ENCODE peak calls at places on chromosomes 11 and 22, in seven cellular contexts. One of them, this sample, is unnamed.
A peak's percentile ranks its signal among the peaks of the same experiment; 100 is the strongest.

GRCh38 chr11:83068573-83068972 is 3.1 kb downstream of the RAB30 start:
- DNase-seq in breast epithelium: no peak
- DNase-seq in heart left ventricle: no peak
- DNase-seq in body of pancreas: no peak
- DNase-seq in IMR-90: no peak
- DNase-seq in esophagus muscularis mucosa: no peak
- DNase-seq in ovary: no peak
- DNase-seq in this sample: no peak

GRCh38 chr11:2803186-2804057 is 82.2 kb downstream of the CDKN1C start:
- DNase-seq in breast epithelium: peak; percentile 79
- DNase-seq in heart left ventricle: peak; percentile 20
- DNase-seq in body of pancreas: peak; percentile 8
- DNase-seq in IMR-90: no peak
- DNase-seq in esophagus muscularis mucosa: no peak
- DNase-seq in ovary: peak; percentile 9
- DNase-seq in this sample: peak; percentile 1

GRCh38 chr22:46088541-46089311 is 61.6 kb upstream of the PPARA start:
- DNase-seq in breast epithelium: peak; percentile 85
- DNase-seq in heart left ventricle: peak; percentile 75
- DNase-seq in body of pancreas: peak; percentile 65
- DNase-seq in IMR-90: peak; percentile 64
- DNase-seq in esophagus muscularis mucosa: no peak
- DNase-seq in ovary: peak; percentile 50
- DNase-seq in this sample: peak; percentile 87

GRCh38 chr11:134678152-134678551 is 266.1 kb upstream of the B3GAT1 start:
- DNase-seq in breast epithelium: no peak
- DNase-seq in heart left ventricle: no peak
- DNase-seq in body of pancreas: no peak
- DNase-seq in IMR-90: no peak
- DNase-seq in esophagus muscularis mucosa: peak; percentile 55
- DNase-seq in ovary: no peak
- DNase-seq in this sample: no peak

GRCh38 chr11:7513210-7514098 is at the start of gene PPFIBP2:
- DNase-seq in breast epithelium: peak; percentile 77
- DNase-seq in heart left ventricle: peak; percentile 85
- DNase-seq in body of pancreas: peak; percentile 84
- DNase-seq in IMR-90: peak; percentile 47
- DNase-seq in esophagus muscularis mucosa: peak; percentile 95
- DNase-seq in ovary: peak; percentile 81
- DNase-seq in this sample: peak; percentile 77

GRCh38 chr11:2122907-2123627 is 16.1 kb downstream of the IGF2 start:
- DNase-seq in breast epithelium: no peak
- DNase-seq in heart left ventricle: peak; percentile 16
- DNase-seq in body of pancreas: no peak
- DNase-seq in IMR-90: no peak
- DNase-seq in esophagus muscularis mucosa: no peak
- DNase-seq in ovary: no peak
- DNase-seq in this sample: no peak

GRCh38 chr11:116641561-116642045 is 131.2 kb downstream of the BUD13 start:
- DNase-seq in breast epithelium: no peak
- DNase-seq in heart left ventricle: no peak
- DNase-seq in body of pancreas: peak; percentile 60
- DNase-seq in IMR-90: no peak
- DNase-seq in esophagus muscularis mucosa: peak; percentile 72
- DNase-seq in ovary: no peak
- DNase-seq in this sample: peak; percentile 18

GRCh38 chr11:15412054-15412453 is 297.3 kb downstream of the INSC start:
- DNase-seq in breast epithelium: no peak
- DNase-seq in heart left ventricle: no peak
- DNase-seq in body of pancreas: no peak
- DNase-seq in IMR-90: no peak
- DNase-seq in esophagus muscularis mucosa: no peak
- DNase-seq in ovary: no peak
- DNase-seq in this sample: no peak

GRCh38 chr11:113241190-113242051 is 73.0 kb upstream of the TTC12 start:
- DNase-seq in breast epithelium: no peak
- DNase-seq in heart left ventricle: no peak
- DNase-seq in body of pancreas: no peak
- DNase-seq in IMR-90: peak; percentile 1
- DNase-seq in esophagus muscularis mucosa: no peak
- DNase-seq in ovary: no peak
- DNase-seq in this sample: no peak

GRCh38 chr22:22890085-22890484 is 2.5 kb downstream of the IGLL5 start:
- DNase-seq in breast epithelium: no peak
- DNase-seq in heart left ventricle: no peak
- DNase-seq in body of pancreas: no peak
- DNase-seq in IMR-90: no peak
- DNase-seq in esophagus muscularis mucosa: no peak
- DNase-seq in ovary: no peak
- DNase-seq in this sample: no peak

GRCh38 chr11:8199676-8200075 is 30.9 kb upstream of the RIC3 start:
- DNase-seq in breast epithelium: no peak
- DNase-seq in heart left ventricle: no peak
- DNase-seq in body of pancreas: no peak
- DNase-seq in IMR-90: no peak
- DNase-seq in esophagus muscularis mucosa: no peak
- DNase-seq in ovary: no peak
- DNase-seq in this sample: no peak

GRCh38 chr11:125085301-125086081 is 22.4 kb downstream of the SLC37A2 start:
- DNase-seq in breast epithelium: no peak
- DNase-seq in heart left ventricle: no peak
- DNase-seq in body of pancreas: no peak
- DNase-seq in IMR-90: no peak
- DNase-seq in esophagus muscularis mucosa: no peak
- DNase-seq in ovary: no peak
- DNase-seq in this sample: no peak

GRCh38 chr22:46589141-46589748 is 30.9 kb upstream of the GRAMD4 start:
- DNase-seq in breast epithelium: no peak
- DNase-seq in heart left ventricle: peak; percentile 26
- DNase-seq in body of pancreas: no peak
- DNase-seq in IMR-90: no peak
- DNase-seq in esophagus muscularis mucosa: no peak
- DNase-seq in ovary: no peak
- DNase-seq in this sample: no peak

GRCh38 chr11:126978155-126978554 is 22.4 kb downstream of the KIRREL3 start:
- DNase-seq in breast epithelium: no peak
- DNase-seq in heart left ventricle: no peak
- DNase-seq in body of pancreas: no peak
- DNase-seq in IMR-90: no peak
- DNase-seq in esophagus muscularis mucosa: no peak
- DNase-seq in ovary: no peak
- DNase-seq in this sample: no peak

GRCh38 chr11:60734271-60734670 is 9.8 kb downstream of the MS4A18 start:
- DNase-seq in breast epithelium: no peak
- DNase-seq in heart left ventricle: no peak
- DNase-seq in body of pancreas: no peak
- DNase-seq in IMR-90: no peak
- DNase-seq in esophagus muscularis mucosa: no peak
- DNase-seq in ovary: no peak
- DNase-seq in this sample: no peak

GRCh38 chr11:27485930-27486773 is 13.6 kb upstream of the LGR4 start:
- DNase-seq in breast epithelium: no peak
- DNase-seq in heart left ventricle: no peak
- DNase-seq in body of pancreas: peak; percentile 61
- DNase-seq in IMR-90: peak; percentile 61
- DNase-seq in esophagus muscularis mucosa: no peak
- DNase-seq in ovary: no peak
- DNase-seq in this sample: no peak

GRCh38 chr11:66651011-66651410 is 12.5 kb downstream of the RBM4 start:
- DNase-seq in breast epithelium: no peak
- DNase-seq in heart left ventricle: no peak
- DNase-seq in body of pancreas: no peak
- DNase-seq in IMR-90: peak; percentile 66
- DNase-seq in esophagus muscularis mucosa: no peak
- DNase-seq in ovary: no peak
- DNase-seq in this sample: no peak

GRCh38 chr11:69003301-69003865 is 9.7 kb downstream of the MRGPRF start:
- DNase-seq in breast epithelium: no peak
- DNase-seq in heart left ventricle: no peak
- DNase-seq in body of pancreas: no peak
- DNase-seq in IMR-90: no peak
- DNase-seq in esophagus muscularis mucosa: no peak
- DNase-seq in ovary: peak; percentile 9
- DNase-seq in this sample: no peak

GRCh38 chr11:45264839-45265515 is 21.2 kb downstream of the SYT13 start:
- DNase-seq in breast epithelium: no peak
- DNase-seq in heart left ventricle: no peak
- DNase-seq in body of pancreas: no peak
- DNase-seq in IMR-90: peak; percentile 87
- DNase-seq in esophagus muscularis mucosa: no peak
- DNase-seq in ovary: no peak
- DNase-seq in this sample: no peak

GRCh38 chr11:19970944-19971343 is 189.3 kb downstream of the DBX1 start:
- DNase-seq in breast epithelium: no peak
- DNase-seq in heart left ventricle: no peak
- DNase-seq in body of pancreas: no peak
- DNase-seq in IMR-90: no peak
- DNase-seq in esophagus muscularis mucosa: no peak
- DNase-seq in ovary: no peak
- DNase-seq in this sample: no peak

DNA sequence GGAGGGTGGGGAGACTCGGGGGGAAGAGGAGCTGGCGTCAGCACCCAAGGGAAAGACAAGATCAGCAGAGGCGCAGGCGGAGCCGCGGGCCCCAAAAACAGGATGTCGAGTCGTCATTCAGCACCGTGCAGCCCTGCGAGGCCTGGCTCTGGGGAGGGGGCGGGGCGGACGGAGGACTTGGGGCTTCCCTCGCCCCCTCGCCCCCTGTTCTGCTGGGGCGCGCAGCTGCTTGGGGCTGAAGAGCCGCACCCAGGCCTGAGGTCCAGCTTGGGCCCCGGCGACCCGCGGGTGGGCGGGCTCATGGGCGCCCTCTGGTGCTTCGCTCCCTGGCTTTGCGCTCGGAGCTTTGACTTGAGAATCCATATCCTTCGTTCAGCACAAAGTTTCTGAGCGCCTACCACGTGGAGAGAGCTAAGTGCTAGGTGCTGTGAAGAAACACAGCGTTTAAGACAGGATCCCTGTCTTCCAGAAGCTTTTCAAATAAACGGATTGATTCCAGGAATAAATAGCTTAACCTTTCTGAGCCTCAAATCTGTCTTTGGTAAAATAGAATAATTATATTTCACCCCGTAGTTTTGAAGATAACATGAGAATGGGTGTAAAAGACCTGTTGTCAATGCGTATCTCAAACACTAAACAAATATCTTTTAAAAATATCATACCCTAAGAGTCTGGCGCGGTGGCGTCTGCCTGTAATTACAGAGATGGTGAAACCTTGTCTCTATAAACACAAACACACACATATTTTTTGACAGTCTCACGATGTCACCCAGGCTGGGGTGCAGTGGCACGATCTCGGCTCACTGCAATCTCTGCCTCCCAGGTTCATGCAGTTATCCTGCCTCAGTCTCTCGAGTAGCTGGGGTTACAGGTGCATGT is 906 bp upstream of the RHOG start:
- DNase-seq in breast epithelium: peak; percentile 71
- DNase-seq in heart left ventricle: peak; percentile 88
- DNase-seq in body of pancreas: peak; percentile 84
- DNase-seq in IMR-90: peak; percentile 82
- DNase-seq in esophagus muscularis mucosa: peak; percentile 97
- DNase-seq in ovary: peak; percentile 77
- DNase-seq in this sample: peak; percentile 85
- TF ChIP-seq POLR2A in breast epithelium: no peak
- TF ChIP-seq POLR2A in heart left ventricle: peak; percentile 44
- TF ChIP-seq POLR2A in body of pancreas: peak; percentile 74
- TF ChIP-seq POLR2A in IMR-90: peak; percentile 57
- TF ChIP-seq POLR2A in esophagus muscularis mucosa: peak; percentile 15
- TF ChIP-seq POLR2A in ovary: peak; percentile 56
- TF ChIP-seq POLR2A in this sample: no peak

GRCh38 chr11:9396310-9396709 is 11.9 kb downstream of the IPO7 start:
- DNase-seq in breast epithelium: no peak
- DNase-seq in heart left ventricle: no peak
- DNase-seq in body of pancreas: no peak
- DNase-seq in IMR-90: no peak
- DNase-seq in esophagus muscularis mucosa: no peak
- DNase-seq in ovary: no peak
- DNase-seq in this sample: no peak
- H3K4me1 ChIP-seq in breast epithelium: no peaks in the 10 kb centered on the region
- H3K4me1 ChIP-seq in heart left ventricle: peaks cover 12% of the 10 kb centered on the region
- H3K4me1 ChIP-seq in body of pancreas: no peaks in the 10 kb centered on the region
- H3K4me1 ChIP-seq in IMR-90: peaks cover 5% of the 10 kb centered on the region
- H3K4me1 ChIP-seq in esophagus muscularis mucosa: peaks cover 66% of the 10 kb centered on the region
- H3K4me1 ChIP-seq in ovary: peaks cover 4% of the 10 kb centered on the region
- H3K4me1 ChIP-seq in this sample: peaks cover 9% of the 10 kb centered on the region

DNA sequence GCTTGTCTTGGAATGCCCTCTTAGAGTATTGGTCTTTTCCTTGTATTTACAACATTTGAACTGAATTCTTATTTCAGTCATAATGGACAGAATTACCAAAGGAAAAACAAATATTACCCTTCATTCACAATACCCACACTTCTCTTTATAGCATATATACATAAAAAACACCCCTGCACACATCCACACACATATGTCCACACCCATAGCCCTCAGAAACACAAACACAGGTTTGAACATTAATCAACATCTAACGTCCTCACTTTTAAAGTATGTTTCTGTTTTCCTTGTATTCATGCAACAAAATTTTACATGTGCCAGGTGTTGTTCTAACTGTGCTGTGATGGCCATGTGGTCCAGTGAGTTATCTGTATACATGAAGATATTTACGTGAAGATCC is 11.6 kb upstream of the NXPE2 start:
- DNase-seq in breast epithelium: no peak
- DNase-seq in heart left ventricle: no peak
- DNase-seq in body of pancreas: no peak
- DNase-seq in IMR-90: no peak
- DNase-seq in esophagus muscularis mucosa: no peak
- DNase-seq in ovary: no peak
- DNase-seq in this sample: no peak
- TF ChIP-seq CTCF in breast epithelium: no peak
- TF ChIP-seq CTCF in heart left ventricle: no peak
- TF ChIP-seq CTCF in body of pancreas: no peak
- TF ChIP-seq CTCF in IMR-90: no peak
- TF ChIP-seq CTCF in esophagus muscularis mucosa: no peak
- TF ChIP-seq CTCF in ovary: no peak
- TF ChIP-seq CTCF in this sample: no peak

GRCh38 chr11:101435406-101435805 is 148.4 kb downstream of the TRPC6 start:
- DNase-seq in breast epithelium: no peak
- DNase-seq in heart left ventricle: no peak
- DNase-seq in body of pancreas: no peak
- DNase-seq in IMR-90: no peak
- DNase-seq in esophagus muscularis mucosa: no peak
- DNase-seq in ovary: no peak
- DNase-seq in this sample: no peak

GRCh38 chr11:101441747-101442146 is 142.1 kb downstream of the TRPC6 start:
- DNase-seq in breast epithelium: peak; percentile 73
- DNase-seq in heart left ventricle: peak; percentile 71
- DNase-seq in body of pancreas: peak; percentile 84
- DNase-seq in IMR-90: no peak
- DNase-seq in esophagus muscularis mucosa: no peak
- DNase-seq in ovary: no peak
- DNase-seq in this sample: peak; percentile 39

GRCh38 chr11:101436511-101437142 is 147.2 kb downstream of the TRPC6 start:
- DNase-seq in breast epithelium: no peak
- DNase-seq in heart left ventricle: peak; percentile 32
- DNase-seq in body of pancreas: peak; percentile 34
- DNase-seq in IMR-90: peak; percentile 49
- DNase-seq in esophagus muscularis mucosa: no peak
- DNase-seq in ovary: peak; percentile 41
- DNase-seq in this sample: no peak

GRCh38 chr11:101439488-101439887 is 144.3 kb downstream of the TRPC6 start:
- DNase-seq in breast epithelium: no peak
- DNase-seq in heart left ventricle: no peak
- DNase-seq in body of pancreas: no peak
- DNase-seq in IMR-90: no peak
- DNase-seq in esophagus muscularis mucosa: no peak
- DNase-seq in ovary: no peak
- DNase-seq in this sample: no peak

GRCh38 chr11:101438126-101438525 is 145.7 kb downstream of the TRPC6 start:
- DNase-seq in breast epithelium: no peak
- DNase-seq in heart left ventricle: no peak
- DNase-seq in body of pancreas: no peak
- DNase-seq in IMR-90: no peak
- DNase-seq in esophagus muscularis mucosa: no peak
- DNase-seq in ovary: no peak
- DNase-seq in this sample: no peak
- TF ChIP-seq POLR2A in breast epithelium: no peak
- TF ChIP-seq POLR2A in heart left ventricle: no peak
- TF ChIP-seq POLR2A in body of pancreas: no peak
- TF ChIP-seq POLR2A in IMR-90: no peak
- TF ChIP-seq POLR2A in esophagus muscularis mucosa: no peak
- TF ChIP-seq POLR2A in ovary: no peak
- TF ChIP-seq POLR2A in this sample: no peak